ENCODE peak calls at places on chromosomes 13 and 19, in four cellular contexts. L, J, D and R are unnamed samples.

GRCh38 chr19:17402982-17403855 is 2.2 kb downstream of the BST2 start:
- DNase-seq in J (no peak), L (no peak), D (no peak), R (no peak)

GRCh38 chr13:29846475-29847256 is 3.8 kb downstream of the UBL3 start:
- DNase-seq in J (no peak), D (no peak), L (no peak), R (no peak)

GRCh38 chr13:93262729-93263128 is 36.1 kb downstream of the GPC6 start:
- DNase-seq in D (no peak), J (no peak), L (no peak), R (no peak)

GRCh38 chr19:41701401-41702075 is 6.9 kb upstream of the CEACAM5 start:
- DNase-seq in L (peak), D (no peak), J (no peak), R (no peak)

GRCh38 chr13:76795701-76796695 is 90.2 kb downstream of the KCTD12 start:
- DNase-seq in L (no peak), J (no peak), D (no peak), R (no peak)

GRCh38 chr19:7230826-7231225 is 63.4 kb downstream of the INSR start:
- DNase-seq in D (no peak), L (no peak), J (no peak), R (no peak)

GRCh38 chr13:40164137-40164536 is 502.3 kb downstream of the FOXO1 start:
- DNase-seq in D (no peak), J (no peak), L (no peak), R (no peak)

GRCh38 chr19:17488593-17489391 is 18.5 kb downstream of the SLC27A1 start:
- DNase-seq in J (peak), L (peak), D (peak), R (no peak)

GRCh38 chr19:38264486-38265212 is at the start of gene SPINT2:
- DNase-seq in L (no peak), J (peak), D (peak), R (no peak)

GRCh38 chr13:73825143-73825542 is 309.1 kb downstream of the KLF12 start:
- DNase-seq in D (no peak), L (no peak), J (no peak), R (no peak)

GRCh38 chr13:73168226-73168992 is 109.6 kb downstream of the KLF5 start:
- DNase-seq in D (no peak), L (no peak), J (no peak), R (no peak)

GRCh38 chr13:98820744-98821371 is 68.4 kb upstream of the SLC15A1 start:
- DNase-seq in J (no peak), L (no peak), D (no peak), R (no peak)

GRCh38 chr19:35785087-35785627 is 9.8 kb downstream of the ARHGAP33 start:
- DNase-seq in J (no peak), L (no peak), D (no peak), R (no peak)

GRCh38 chr13:36475468-36475867 is 43.2 kb downstream of the CCNA1 start:
- DNase-seq in D (no peak), J (no peak), L (no peak), R (peak)

GRCh38 chr13:99265823-99266426 is 7.7 kb upstream of the GPR18 start:
- DNase-seq in D (no peak), J (no peak), L (no peak), R (no peak)

GRCh38 chr19:16034958-16035560 is 41.2 kb upstream of the TPM4 start:
- DNase-seq in L (no peak), D (peak), J (no peak), R (no peak)

GRCh38 chr13:25752957-25753540 is 298.8 kb downstream of the SHISA2 start:
- DNase-seq in D (no peak), J (no peak), L (no peak), R (peak)

GRCh38 chr13:41019027-41019487 is at the start of gene ELF1:
- DNase-seq in J (peak), D (peak), L (no peak), R (peak)

GRCh38 chr19:18939922-18940775 is 868 bp downstream of the HOMER3 start:
- DNase-seq in J (no peak), L (no peak), D (no peak), R (no peak)

GRCh38 chr13:86446311-86446710 is 647.1 kb upstream of the SLITRK6 start:
- DNase-seq in D (no peak), J (no peak), L (no peak), R (no peak)

GRCh38 chr13:98900442-98900841 is 77.4 kb downstream of the DOCK9 start:
- DNase-seq in J (no peak), D (no peak), L (no peak), R (no peak)

GRCh38 chr19:48524728-48525127 is 13.1 kb upstream of the LMTK3 start:
- DNase-seq in J (no peak), D (no peak), L (no peak), R (no peak)

GRCh38 chr13:32001392-32001768 is 30.2 kb upstream of the FRY start:
- DNase-seq in L (no peak), J (no peak), D (no peak), R (no peak)

GRCh38 chr13:84430441-84430840 is 548.2 kb upstream of the SLITRK1 start:
- DNase-seq in J (no peak), D (no peak), L (no peak), R (no peak)

GRCh38 chr19:46764817-46765291 is 18.6 kb upstream of the STRN4 start:
- DNase-seq in D (no peak), J (no peak), L (no peak), R (no peak)

GRCh38 chr13:101204270-101205011 is 211.9 kb downstream of the NALCN start:
- DNase-seq in L (no peak), J (no peak), D (no peak), R (no peak)

GRCh38 chr19:13985771-13986347 is 20.3 kb downstream of the RFX1 start:
- DNase-seq in L (no peak), D (no peak), J (no peak), R (no peak)

GRCh38 chr19:50870417-50871089 is 2.7 kb upstream of the KLK2 start:
- DNase-seq in J (peak), L (no peak), D (no peak), R (no peak)

GRCh38 chr19:21483589-21484170 is 21.7 kb upstream of the ZNF429 start:
- DNase-seq in D (peak), L (no peak), J (peak), R (no peak)